ENCODE peak calls at places on chromosomes 6 and 20, in ten cellular contexts. R, M, U, H, K, N, B, O, A and X are unnamed samples.

GRCh38 chr20:40966516-40967185 is 62.0 kb upstream of the TOP1 start:
- DNase-seq in R (no peak), M (no peak), U (no peak), H (no peak), K (no peak), N (no peak), B (no peak), O (no peak), A (peak), X (no peak)

GRCh38 chr6:118893095-118893881 is 664 bp upstream of the ASF1A start:
- DNase-seq in R (peak), M (peak), U (peak), H (no peak), K (peak), N (no peak), B (peak), O (no peak), A (no peak), X (no peak)

GRCh38 chr20:32440758-32441078 is 82.6 kb downstream of the ASXL1 start:
- DNase-seq in R (no peak), M (no peak), U (no peak), H (no peak), K (no peak), N (no peak), B (no peak), O (no peak), A (peak), X (no peak)

GRCh38 chr6:131519670-131520436 is 53.2 kb upstream of the ARG1 start:
- DNase-seq in R (peak), M (no peak), U (peak), H (peak), K (peak), N (no peak), B (peak), O (no peak), A (no peak), X (peak)

GRCh38 chr6:143223895-143224294 is 163.2 kb downstream of the AIG1 start:
- DNase-seq in R (no peak), M (peak), U (no peak), H (no peak), K (no peak), N (no peak), B (no peak), O (no peak), A (no peak), X (no peak)

GRCh38 chr6:43922423-43923375 is 152.7 kb downstream of the VEGFA start:
- DNase-seq in R (no peak), M (no peak), U (no peak), H (no peak), K (no peak), N (no peak), B (no peak), O (peak), A (peak), X (no peak)

GRCh38 chr6:165656581-165657324 is 6.3 kb downstream of the PDE10A start:
- DNase-seq in R (no peak), M (no peak), U (no peak), H (no peak), K (no peak), N (no peak), B (no peak), O (no peak), A (no peak), X (no peak)

GRCh38 chr20:58714923-58715708 is 22.5 kb downstream of the NPEPL1 start:
- DNase-seq in R (no peak), M (no peak), U (no peak), H (no peak), K (peak), N (peak), B (peak), O (no peak), A (peak), X (no peak)

GRCh38 chr6:23329091-23329490 is 759.7 kb downstream of the HDGFL1 start:
- DNase-seq in R (no peak), M (no peak), U (no peak), H (no peak), K (no peak), N (no peak), B (no peak), O (no peak), A (no peak), X (no peak)

GRCh38 chr20:51287628-51288413 is 254.7 kb downstream of the NFATC2 start:
- DNase-seq in R (no peak), M (no peak), U (no peak), H (no peak), K (no peak), N (no peak), B (no peak), O (no peak), A (no peak), X (no peak)

GRCh38 chr6:30685977-30686907 is at the start of gene PPP1R18:
- DNase-seq in R (peak), M (peak), U (peak), H (no peak), K (peak), N (peak), B (peak), O (peak), A (peak), X (no peak)

GRCh38 chr6:7052441-7052936 is 55.3 kb upstream of the RREB1 start:
- DNase-seq in R (no peak), M (peak), U (no peak), H (no peak), K (peak), N (peak), B (peak), O (peak), A (no peak), X (no peak)

GRCh38 chr6:135181333-135182119 is 418 bp downstream of the MYB start:
- DNase-seq in R (peak), M (no peak), U (no peak), H (no peak), K (peak), N (peak), B (peak), O (no peak), A (no peak), X (no peak)

GRCh38 chr20:33790571-33790970 is 20.6 kb upstream of the CHMP4B start:
- DNase-seq in R (no peak), M (no peak), U (peak), H (no peak), K (no peak), N (no peak), B (no peak), O (no peak), A (no peak), X (no peak)

GRCh38 chr20:13205848-13206434 is 15.1 kb upstream of the ISM1 start:
- DNase-seq in R (no peak), M (no peak), U (peak), H (no peak), K (no peak), N (no peak), B (no peak), O (no peak), A (no peak), X (no peak)

GRCh38 chr6:106192824-106193223 is 106.7 kb downstream of the PRDM1 start:
- DNase-seq in R (no peak), M (no peak), U (no peak), H (no peak), K (no peak), N (no peak), B (no peak), O (no peak), A (no peak), X (no peak)

GRCh38 chr20:37821691-37822655 is 81.0 kb upstream of the VSTM2L start:
- DNase-seq in R (no peak), M (no peak), U (no peak), H (no peak), K (no peak), N (no peak), B (no peak), O (no peak), A (no peak), X (peak)

GRCh38 chr20:24289737-24290481 is 179.5 kb upstream of the SYNDIG1 start:
- DNase-seq in R (no peak), M (no peak), U (no peak), H (no peak), K (peak), N (no peak), B (no peak), O (no peak), A (no peak), X (no peak)

GRCh38 chr6:127538750-127539264 is 19.7 kb upstream of the MTCL3 start:
- DNase-seq in R (no peak), M (no peak), U (no peak), H (no peak), K (no peak), N (no peak), B (no peak), O (no peak), A (no peak), X (no peak)

DNA sequence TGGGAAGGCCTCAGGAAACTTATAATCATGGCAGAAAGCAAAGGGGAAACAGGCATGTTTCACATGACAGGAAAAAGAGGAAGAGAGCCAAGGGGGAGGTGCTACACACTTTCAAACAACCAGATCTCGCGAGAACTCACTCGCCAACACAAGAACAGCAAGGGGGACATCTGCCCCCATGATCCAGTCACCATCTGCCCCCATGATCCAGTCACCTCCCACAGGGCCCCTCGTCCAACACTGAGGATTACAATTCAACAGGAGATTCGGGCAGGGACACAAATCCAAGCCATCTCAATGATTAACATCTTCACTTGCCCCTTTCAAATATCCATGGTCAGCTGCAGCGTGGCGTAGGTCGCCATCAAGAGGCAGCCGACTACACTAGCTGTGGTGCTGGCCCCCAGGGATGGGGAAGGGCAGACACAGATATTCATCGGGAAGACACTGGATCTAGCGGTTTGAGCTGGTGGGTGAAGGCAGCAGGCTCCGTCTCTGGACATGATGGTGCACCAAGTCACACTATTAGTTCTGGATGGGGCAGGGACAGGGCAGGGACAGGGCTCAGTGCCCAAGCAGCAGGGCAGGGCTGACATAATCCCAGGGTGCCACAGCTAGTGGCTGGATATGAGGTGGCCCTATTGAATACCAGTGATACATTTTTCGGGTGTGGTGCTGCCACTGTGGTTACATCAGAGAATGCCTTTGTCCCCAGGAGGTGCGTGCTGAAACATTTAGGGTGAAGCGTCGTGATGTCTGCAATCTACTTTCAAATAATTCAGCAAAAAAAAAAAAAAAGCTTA is 31.6 kb downstream of the TUBB2B start:
- DNase-seq in R (no peak), M (no peak), U (no peak), H (peak), K (peak), N (no peak), B (no peak), O (no peak), A (no peak), X (no peak)
- TF ChIP-seq CTCF in R (no peak), M (no peak), U (no peak), H (peak), K (no peak), N (no peak), B (no peak), O (no peak), A (peak), X (no peak)

GRCh38 chr6:87724994-87725811 is 23.2 kb upstream of the AKIRIN2 start:
- DNase-seq in R (peak), M (no peak), U (no peak), H (no peak), K (no peak), N (no peak), B (no peak), O (no peak), A (no peak), X (no peak)

GRCh38 chr6:87722831-87723726 is 21.0 kb upstream of the AKIRIN2 start:
- DNase-seq in R (peak), M (peak), U (peak), H (peak), K (peak), N (peak), B (no peak), O (peak), A (peak), X (peak)

GRCh38 chr6:87718662-87719433 is 16.8 kb upstream of the AKIRIN2 start:
- DNase-seq in R (no peak), M (no peak), U (peak), H (no peak), K (peak), N (no peak), B (no peak), O (no peak), A (no peak), X (no peak)

GRCh38 chr6:87723727-87724078 is 21.7 kb upstream of the AKIRIN2 start:
- DNase-seq in R (peak), M (no peak), U (no peak), H (no peak), K (no peak), N (no peak), B (no peak), O (no peak), A (no peak), X (no peak)

GRCh38 chr6:87721311-87721710 is 19.3 kb upstream of the AKIRIN2 start:
- DNase-seq in R (no peak), M (no peak), U (no peak), H (no peak), K (no peak), N (no peak), B (no peak), O (no peak), A (no peak), X (no peak)
- TF ChIP-seq CTCF in R (no peak), M (no peak), U (no peak), H (no peak), K (no peak), N (no peak), B (no peak), O (no peak), A (no peak), X (no peak)

GRCh38 chr6:3239110-3239830 is 11.8 kb upstream of the TUBB2B start:
- DNase-seq in R (no peak), M (no peak), U (no peak), H (peak), K (no peak), N (no peak), B (no peak), O (no peak), A (no peak), X (no peak)
- TF ChIP-seq CTCF in R (no peak), M (no peak), U (no peak), H (no peak), K (no peak), N (no peak), B (peak), O (no peak), A (no peak), X (no peak)

GRCh38 chr6:91340998-91341397 is 754.1 kb upstream of the MAP3K7 start:
- DNase-seq in R (no peak), M (no peak), U (no peak), H (no peak), K (no peak), N (no peak), B (no peak), O (no peak), A (no peak), X (no peak)

GRCh38 chr6:91341473-91341872 is 754.6 kb upstream of the MAP3K7 start:
- DNase-seq in R (no peak), M (no peak), U (no peak), H (no peak), K (no peak), N (no peak), B (no peak), O (no peak), A (no peak), X (no peak)

GRCh38 chr6:91337967-91338366 is 751.1 kb upstream of the MAP3K7 start:
- DNase-seq in R (no peak), M (no peak), U (no peak), H (no peak), K (no peak), N (no peak), B (no peak), O (no peak), A (no peak), X (no peak)
- TF ChIP-seq CTCF in R (peak), M (no peak), U (peak), H (no peak), K (peak), N (peak), B (peak), O (no peak), A (no peak), X (no peak)

GRCh38 chr6:168052291-168052891 is 26.6 kb downstream of the FRMD1 start:
- DNase-seq in R (no peak), M (no peak), U (no peak), H (no peak), K (no peak), N (no peak), B (no peak), O (no peak), A (no peak), X (no peak)

GRCh38 chr6:168050225-168050796 is 28.7 kb downstream of the FRMD1 start:
- DNase-seq in R (no peak), M (no peak), U (no peak), H (no peak), K (no peak), N (no peak), B (no peak), O (peak), A (no peak), X (no peak)

GRCh38 chr6:168049681-168050224 is 29.3 kb downstream of the FRMD1 start:
- DNase-seq in R (no peak), M (no peak), U (no peak), H (no peak), K (no peak), N (no peak), B (no peak), O (peak), A (no peak), X (no peak)

GRCh38 chr6:168051648-168052047 is 27.4 kb downstream of the FRMD1 start:
- DNase-seq in R (no peak), M (no peak), U (no peak), H (no peak), K (no peak), N (no peak), B (no peak), O (no peak), A (no peak), X (no peak)

DNA sequence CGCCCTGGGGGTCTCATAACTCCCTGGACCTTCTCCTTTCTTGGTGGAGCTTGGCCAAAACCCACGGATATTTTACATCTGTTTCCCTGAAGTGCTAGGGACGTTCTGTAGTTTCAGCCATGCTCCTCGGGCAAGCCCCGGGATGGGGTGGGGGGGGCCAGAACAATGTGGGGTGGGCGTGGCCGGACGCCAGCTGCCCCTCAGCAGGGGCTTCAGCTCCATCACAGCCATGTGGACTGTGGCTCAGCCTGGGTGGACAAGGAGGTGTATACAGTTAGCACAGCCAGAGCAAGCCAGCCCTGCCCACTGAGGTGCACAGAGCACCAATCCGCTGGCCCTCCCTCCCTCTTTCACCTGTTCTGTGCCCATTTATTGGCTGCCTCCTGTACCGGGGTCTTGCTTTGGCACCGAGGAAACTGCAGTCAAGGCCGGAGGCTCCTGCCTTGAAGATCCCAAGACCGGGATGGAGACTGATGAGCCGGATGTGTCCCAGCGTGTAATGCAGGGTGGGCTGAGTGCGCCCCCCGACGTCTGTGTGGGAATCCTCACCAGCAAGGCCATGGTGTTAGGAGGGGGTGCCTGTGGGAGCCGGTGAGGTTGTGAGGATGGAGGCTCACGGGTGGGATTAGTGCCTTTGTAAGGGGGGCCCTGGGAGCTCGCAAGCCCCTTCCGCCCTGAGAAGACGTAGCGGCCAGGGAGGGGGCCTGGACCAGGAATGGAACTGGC is 28.0 kb downstream of the FRMD1 start:
- DNase-seq in R (no peak), M (no peak), U (no peak), H (no peak), K (no peak), N (no peak), B (peak), O (peak), A (no peak), X (no peak)
- TF ChIP-seq CTCF in R (no peak), M (no peak), U (no peak), H (no peak), K (no peak), N (no peak), B (no peak), O (peak), A (no peak), X (peak)

DNA sequence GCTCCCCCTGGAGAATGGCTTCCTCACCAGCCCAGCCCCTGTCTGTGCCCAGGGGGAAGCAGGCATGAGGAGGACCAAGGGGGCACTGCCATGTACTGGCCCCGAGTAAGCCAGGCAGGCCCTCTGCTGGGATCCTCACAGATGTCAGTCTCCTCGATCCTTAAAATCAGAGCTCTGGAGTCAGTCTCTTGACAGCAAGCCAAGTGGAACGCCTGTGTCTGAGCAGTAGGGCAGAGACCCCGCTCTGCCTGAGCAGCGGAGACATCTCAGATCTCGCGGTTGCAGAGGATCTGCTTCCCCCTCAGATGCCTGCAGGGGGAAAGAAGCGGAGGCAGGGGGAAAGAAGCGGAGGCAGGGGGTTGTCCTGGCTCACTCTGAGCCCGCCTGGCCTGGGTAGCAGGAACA is 92.6 kb downstream of the SNX5 start:
- DNase-seq in R (no peak), M (no peak), U (no peak), H (no peak), K (no peak), N (no peak), B (no peak), O (no peak), A (no peak), X (no peak)
- TF ChIP-seq CTCF in R (no peak), M (no peak), U (no peak), H (no peak), K (no peak), N (no peak), B (no peak), O (no peak), A (no peak), X (no peak)